ENCODE peak calls at places on chromosome X, in four cellular contexts. Y, J, T and M are unnamed samples.

GRCh38 chrX:110087485-110088356 is 84.8 kb downstream of the TMEM164 start:
- DNase-seq in Y (no peak), J (no peak), T (no peak), M (no peak)

GRCh38 chrX:30888526-30889146 is 418 bp downstream of the TAB3 start:
- DNase-seq in Y (no peak), J (peak), T (no peak), M (peak)

GRCh38 chrX:82816001-82816400 is 692.1 kb upstream of the POU3F4 start:
- DNase-seq in Y (no peak), J (no peak), T (no peak), M (no peak)

GRCh38 chrX:40504801-40505605 is 75.8 kb upstream of the ATP6AP2 start:
- DNase-seq in Y (no peak), J (no peak), T (peak), M (no peak)

GRCh38 chrX:48937065-48937907 is 18.5 kb upstream of the PIM2 start:
- DNase-seq in Y (no peak), J (peak), T (peak), M (peak)

GRCh38 chrX:118484216-118484903 is 11.3 kb upstream of the DOCK11 start:
- DNase-seq in Y (no peak), J (no peak), T (no peak), M (no peak)

GRCh38 chrX:39883664-39884063 is 214.1 kb downstream of the BCOR start:
- DNase-seq in Y (no peak), J (no peak), T (no peak), M (no peak)

GRCh38 chrX:145190801-145191389 is 56.4 kb upstream of the SPANXN1 start:
- DNase-seq in Y (peak), J (no peak), T (no peak), M (no peak)

GRCh38 chrX:68839771-68840170 is 10.9 kb downstream of the EFNB1 start:
- DNase-seq in Y (no peak), J (no peak), T (no peak), M (no peak)

GRCh38 chrX:75115707-75116413 is 40.2 kb downstream of the ABCB7 start:
- DNase-seq in Y (no peak), J (no peak), T (no peak), M (no peak)

GRCh38 chrX:20477836-20478532 is 211.3 kb upstream of the RPS6KA3 start:
- DNase-seq in Y (no peak), J (no peak), T (no peak), M (no peak)

GRCh38 chrX:103073442-103073841 is 9.5 kb upstream of the BEX1 start:
- DNase-seq in Y (no peak), J (no peak), T (no peak), M (no peak)

GRCh38 chrX:149962010-149962409 is 23.7 kb upstream of the EOLA2 start:
- DNase-seq in Y (no peak), J (no peak), T (no peak), M (no peak)

GRCh38 chrX:149961572-149961971 is 23.3 kb upstream of the EOLA2 start:
- DNase-seq in Y (no peak), J (no peak), T (no peak), M (no peak)

DNA sequence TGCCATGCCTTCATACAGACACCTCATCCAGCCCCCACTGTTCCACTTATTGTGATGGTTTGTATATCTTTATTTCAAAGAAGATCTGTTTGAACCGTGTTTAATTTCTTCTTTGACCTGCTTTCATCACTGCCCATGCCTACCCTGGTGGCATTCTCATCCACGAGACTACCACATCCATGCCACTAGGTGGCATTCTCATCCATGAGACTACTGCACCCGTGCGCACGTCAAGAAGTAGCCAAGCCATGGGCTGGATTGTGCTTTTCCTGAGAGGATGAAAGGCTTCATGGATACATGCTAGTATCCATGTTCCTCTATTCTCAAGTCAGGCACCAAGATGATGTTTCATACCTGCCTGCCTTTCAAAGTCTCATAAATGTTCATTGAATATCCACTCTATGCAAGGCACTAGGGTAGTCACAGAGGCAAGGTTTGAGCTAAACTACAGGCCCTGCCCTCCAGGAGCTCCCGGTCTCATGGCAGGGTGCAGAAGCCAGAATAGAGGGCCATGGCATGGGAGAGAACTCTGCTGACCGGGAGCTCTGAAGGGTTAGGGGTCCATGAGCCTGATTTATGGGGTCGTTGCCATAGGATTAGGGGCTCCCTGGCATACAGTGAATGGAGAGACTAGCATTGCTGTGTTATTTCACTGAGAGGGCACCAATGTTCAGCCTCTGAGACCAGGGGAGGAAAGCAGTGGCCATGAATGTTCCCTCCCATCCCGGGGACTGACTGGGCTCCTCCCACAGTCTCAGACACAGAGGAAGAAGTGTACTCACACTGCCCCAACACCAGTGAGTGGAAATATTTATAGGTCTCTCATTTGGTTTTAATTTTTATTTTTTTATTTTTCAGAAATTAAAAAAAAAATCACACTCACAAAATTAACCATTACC is 24.8 kb upstream of the EOLA2 start:
- DNase-seq in Y (peak), J (peak), T (peak), M (peak)
- TF ChIP-seq ATF3 in Y (no peak), J (no peak), T (no peak), M (no peak)

DNA sequence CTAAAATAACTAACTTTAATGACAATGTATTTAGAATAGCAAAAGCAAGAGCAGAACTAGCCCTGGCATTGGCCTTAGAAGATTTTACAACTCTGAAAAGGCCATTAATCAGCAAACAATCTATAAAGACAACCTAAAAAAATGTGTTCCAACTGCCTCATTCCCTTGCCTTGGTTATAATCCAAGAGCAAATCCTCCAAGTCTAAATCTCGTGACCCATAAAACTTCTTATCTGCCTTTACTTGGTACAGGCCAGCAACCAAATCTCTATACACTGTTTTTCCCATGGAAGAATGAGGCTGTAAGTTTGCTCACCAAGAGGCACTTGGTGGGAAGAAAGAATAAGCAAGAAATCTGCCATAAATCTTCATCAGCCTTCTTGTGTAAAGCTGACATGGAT is 175.3 kb upstream of the MID1 start:
- DNase-seq in Y (no peak), J (no peak), T (no peak), M (no peak)
- TF ChIP-seq ESRRA in Y (no peak), J (no peak), T (no peak), M (no peak)

DNA sequence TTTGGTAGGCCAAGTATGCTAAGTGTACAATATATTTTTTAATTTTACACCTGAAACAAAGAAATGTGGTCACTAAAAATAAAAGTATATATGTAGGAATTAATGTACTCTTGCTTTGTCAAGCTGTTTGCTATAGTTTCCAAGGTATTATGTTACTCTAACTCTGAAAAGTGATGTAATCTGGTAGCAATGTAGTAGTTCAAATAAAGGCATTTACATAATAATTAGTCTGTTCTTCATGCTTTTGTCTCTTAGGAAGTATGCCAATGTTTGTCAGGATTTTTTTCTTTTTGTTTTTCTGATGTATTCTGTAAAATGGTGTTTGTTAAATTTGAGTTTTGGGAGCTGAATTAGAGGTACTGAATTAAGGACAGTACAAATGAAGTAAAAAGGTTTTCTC is 89.5 kb downstream of the PLS3 start:
- DNase-seq in Y (no peak), J (no peak), T (no peak), M (no peak)
- TF ChIP-seq ATF3 in Y (no peak), J (no peak), T (no peak), M (no peak)

DNA sequence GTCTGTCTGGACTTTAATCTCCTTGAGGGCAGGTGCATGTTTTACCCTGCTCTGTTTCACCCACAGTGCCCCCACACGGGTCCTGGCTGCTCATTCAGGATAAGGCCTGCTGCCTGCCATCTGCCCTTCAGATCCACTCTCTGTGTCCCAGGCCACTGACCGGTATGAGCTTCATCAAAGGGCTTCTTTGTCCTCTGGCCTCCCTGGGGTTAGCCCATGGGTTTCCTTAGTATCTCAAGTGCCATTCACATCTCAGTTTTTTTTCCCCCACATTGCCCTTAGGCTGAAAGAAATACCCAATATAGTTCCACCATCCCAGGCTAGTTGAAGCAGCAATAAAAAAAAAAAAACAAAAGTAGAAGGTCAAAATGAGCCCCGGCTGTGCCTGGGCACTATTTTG is 9.3 kb downstream of the CD99L2 start:
- DNase-seq in Y (no peak), J (no peak), T (no peak), M (no peak)
- TF ChIP-seq ESRRA in Y (no peak), J (no peak), T (no peak), M (no peak)

DNA sequence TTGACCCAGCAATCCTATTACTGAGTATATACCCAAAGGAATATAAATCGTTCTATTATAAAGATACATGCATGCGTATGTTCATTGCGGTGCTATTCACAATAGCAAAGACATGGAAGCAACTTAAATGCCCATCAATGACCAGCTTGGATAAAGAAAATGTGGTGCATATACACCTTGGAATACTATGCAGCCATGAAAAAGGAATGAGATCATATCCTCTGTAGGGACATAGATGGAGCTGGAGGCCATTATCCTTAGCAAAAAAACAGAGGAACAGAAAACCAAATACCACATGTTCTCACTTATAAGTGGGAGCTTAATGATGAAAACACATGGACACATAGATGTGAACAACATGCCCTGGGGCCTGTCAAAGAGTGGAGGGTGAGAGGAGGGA is 124.1 kb upstream of the AFF2 start:
- DNase-seq in Y (no peak), J (no peak), T (no peak), M (no peak)
- TF ChIP-seq ATF3 in Y (no peak), J (no peak), T (no peak), M (no peak)

DNA sequence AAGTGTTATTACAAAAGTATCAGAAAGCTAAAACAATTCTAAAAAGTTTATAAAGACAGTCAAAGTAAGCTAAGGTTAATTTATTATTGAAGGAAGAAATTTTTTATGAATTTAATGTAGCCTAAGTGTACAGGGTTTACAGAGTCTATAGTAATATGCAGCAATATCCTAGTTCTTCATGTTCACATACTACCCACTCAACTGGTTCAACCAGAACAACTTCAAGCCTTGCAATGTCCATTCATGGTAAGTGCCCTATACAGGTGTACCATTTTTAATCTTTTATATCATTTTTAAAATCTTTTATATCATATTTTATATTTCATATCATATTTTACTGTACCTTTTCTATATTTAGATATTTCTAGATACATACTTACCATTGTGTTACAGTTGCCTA is 34.3 kb downstream of the COL4A5 start:
- DNase-seq in Y (no peak), J (no peak), T (no peak), M (no peak)
- TF ChIP-seq ESRRA in Y (no peak), J (no peak), T (no peak), M (no peak)

DNA sequence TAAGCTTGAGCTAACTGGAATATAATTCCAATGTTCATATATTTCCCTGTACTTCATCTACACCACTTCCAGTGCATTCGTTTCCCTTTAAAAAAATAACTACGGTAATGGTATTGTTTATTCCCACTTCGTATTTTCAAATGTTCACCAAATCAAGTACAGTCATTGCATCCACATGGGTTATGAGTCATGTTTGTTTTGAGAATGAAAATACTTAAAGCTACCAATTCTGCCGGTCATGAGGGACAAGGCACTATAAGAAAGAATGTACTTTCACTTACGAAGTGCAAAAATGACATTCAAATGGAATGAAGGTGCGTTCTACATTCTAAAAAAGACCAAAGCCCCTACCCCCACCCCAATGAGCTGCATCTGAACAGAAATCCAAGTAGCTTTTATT is 174.4 kb upstream of the FGF13 start:
- DNase-seq in Y (no peak), J (no peak), T (no peak), M (no peak)
- TF ChIP-seq ATF3 in Y (no peak), J (no peak), T (no peak), M (no peak)